ENCODE peak calls at places on chromosome 11, in seven cellular contexts. F is HL-60; Q is pancreas; D is body of pancreas; E is CD4-positive, alpha-beta memory T cell; I is H1; M is thyroid gland. W is an unnamed sample.
A peak's percentile ranks its signal among the peaks of the same experiment; 100 is the strongest.

GRCh38 chr11:36381005-36381350 is 84.9 kb downstream of the PRR5L start:
- DNase-seq in F (no peak), D (no peak), M (no peak), Q (no peak), I (no peak), E (no peak), W (no peak)

GRCh38 chr11:13169709-13170108 is 107.9 kb upstream of the BMAL1 start:
- DNase-seq in E (no peak), Q (no peak), I (no peak), F (no peak), D (no peak), M (peak; percentile 15), W (no peak)

GRCh38 chr11:72786305-72787261 is 7.3 kb downstream of the STARD10 start:
- DNase-seq in Q (peak; percentile 42), E (no peak), D (peak; percentile 79), I (no peak), M (no peak), F (no peak), W (peak; percentile 74)

GRCh38 chr11:88174627-88175003 is 628 bp downstream of the RAB38 start:
- DNase-seq in Q (peak; percentile 44), M (peak; percentile 82), I (no peak), F (no peak), D (peak; percentile 66), E (peak; percentile 5), W (peak; percentile 80)

GRCh38 chr11:1783725-1784529 is 20.2 kb upstream of the CTSD start:
- DNase-seq in F (no peak), M (no peak), D (no peak), I (no peak), Q (no peak), E (no peak), W (no peak)

GRCh38 chr11:12724301-12725046 is 50.3 kb downstream of the TEAD1 start:
- DNase-seq in M (peak; percentile 72), E (no peak), I (peak; percentile 77), D (peak; percentile 80), F (no peak), Q (peak; percentile 52), W (peak; percentile 85)

GRCh38 chr11:78451371-78452150 is 33.9 kb upstream of the GAB2 start:
- DNase-seq in Q (no peak), D (no peak), M (no peak), F (no peak), I (no peak), E (no peak), W (no peak)

GRCh38 chr11:108748971-108749370 is 84.1 kb downstream of the DDX10 start:
- DNase-seq in E (no peak), F (no peak), M (no peak), D (no peak), Q (no peak), I (no peak), W (no peak)

GRCh38 chr11:31702966-31703365 is 108.2 kb downstream of the PAX6 start:
- DNase-seq in I (no peak), Q (no peak), D (no peak), M (no peak), E (no peak), F (no peak), W (no peak)

GRCh38 chr11:17504330-17505107 is 27.9 kb upstream of the ABCC8 start:
- DNase-seq in M (peak; percentile 90), Q (peak; percentile 70), I (peak; percentile 93), E (peak; percentile 73), F (no peak), D (peak; percentile 89), W (peak; percentile 91)

GRCh38 chr11:36840378-36840777 is 242.3 kb upstream of the RAG2 start:
- DNase-seq in D (no peak), I (no peak), F (no peak), Q (no peak), E (no peak), M (no peak), W (no peak)

GRCh38 chr11:837189-837989 is 4.6 kb downstream of the CD151 start:
- DNase-seq in F (no peak), Q (no peak), I (no peak), D (no peak), M (no peak), E (no peak), W (no peak)

GRCh38 chr11:114302663-114303062 is 6.5 kb downstream of the NNMT start:
- DNase-seq in I (no peak), D (no peak), Q (no peak), F (no peak), E (no peak), M (no peak), W (no peak)

GRCh38 chr11:76686261-76687079 is 15.9 kb upstream of the LRRC32 start:
- DNase-seq in F (no peak), I (no peak), E (no peak), Q (no peak), M (no peak), D (no peak), W (no peak)

GRCh38 chr11:123630126-123630531 is 24.3 kb downstream of the SCN3B start:
- DNase-seq in I (no peak), E (no peak), F (no peak), D (no peak), M (no peak), Q (no peak), W (no peak)

GRCh38 chr11:102005306-102005705 is 41.9 kb upstream of the CFAP300 start:
- DNase-seq in Q (no peak), E (no peak), D (no peak), F (no peak), M (no peak), I (no peak), W (no peak)

GRCh38 chr11:65204646-65205601 is 23.2 kb downstream of the CAPN1 start:
- DNase-seq in M (no peak), D (no peak), F (no peak), I (peak; percentile 95), Q (no peak), E (peak; percentile 54), W (no peak)

GRCh38 chr11:2440646-2441045 is 3.7 kb downstream of the TRPM5 start:
- DNase-seq in Q (no peak), E (no peak), D (no peak), I (no peak), M (no peak), F (no peak), W (no peak)

GRCh38 chr11:1829039-1829820 is 5.6 kb upstream of the SYT8 start:
- DNase-seq in E (no peak), D (peak; percentile 19), F (no peak), Q (no peak), I (no peak), M (no peak), W (peak; percentile 39)

GRCh38 chr11:7874061-7874460 is 57.0 kb downstream of the OR10A6 start:
- DNase-seq in Q (no peak), F (no peak), D (no peak), E (no peak), M (no peak), I (no peak), W (no peak)

GRCh38 chr11:72652871-72653615 is 21.2 kb downstream of the PDE2A start:
- DNase-seq in F (no peak), E (no peak), Q (no peak), M (no peak), I (peak; percentile 77), D (no peak), W (no peak)

GRCh38 chr11:106172389-106172991 is 95.0 kb downstream of the AASDHPPT start:
- DNase-seq in F (no peak), M (no peak), E (no peak), D (no peak), I (no peak), Q (no peak), W (no peak)

GRCh38 chr11:34358258-34358665 is 452 bp upstream of the ABTB2 start:
- DNase-seq in F (peak; percentile 60), Q (peak; percentile 62), I (no peak), M (peak; percentile 61), E (no peak), D (peak; percentile 60), W (no peak)

GRCh38 chr11:80104196-80104595 is 663.4 kb upstream of the TENM4 start:
- DNase-seq in E (no peak), D (no peak), I (no peak), Q (no peak), F (no peak), M (no peak), W (no peak)
- H3K27ac ChIP-seq in E (no peak overlapping the region), D (no peak overlapping the region), I (no peak overlapping the region), Q (no peak overlapping the region), F (no peak overlapping the region), M (no peak overlapping the region), W (no peak overlapping the region)

DNA sequence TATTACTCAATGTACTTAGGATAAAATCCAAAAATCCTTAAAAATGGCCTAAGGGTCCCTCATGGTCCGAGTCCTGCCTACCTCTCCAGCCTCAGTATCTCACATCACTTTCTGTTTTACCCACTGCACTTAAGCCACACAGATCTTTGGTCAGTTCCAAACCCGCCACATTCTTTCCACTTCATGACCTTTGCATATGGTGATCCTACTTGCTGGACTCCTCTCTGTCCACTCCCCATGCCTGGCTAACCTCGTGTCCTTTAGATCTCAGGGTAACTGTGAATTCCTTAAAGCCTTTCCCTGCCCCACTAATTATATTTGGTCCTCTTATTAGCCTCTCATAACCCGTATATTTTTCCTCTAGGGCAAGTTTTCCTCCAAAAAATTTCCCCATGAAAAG is 1.2 kb downstream of the NUP160 start:
- DNase-seq in I (no peak), Q (no peak), D (no peak), F (no peak), E (no peak), M (no peak), W (no peak)
- H3K27ac ChIP-seq in I (no peak overlapping the region), Q (no peak overlapping the region), D (no peak overlapping the region), F (peak overlapping the region; percentile 97), E (peak overlapping the region; percentile 97), M (no peak overlapping the region), W (no peak overlapping the region)

DNA sequence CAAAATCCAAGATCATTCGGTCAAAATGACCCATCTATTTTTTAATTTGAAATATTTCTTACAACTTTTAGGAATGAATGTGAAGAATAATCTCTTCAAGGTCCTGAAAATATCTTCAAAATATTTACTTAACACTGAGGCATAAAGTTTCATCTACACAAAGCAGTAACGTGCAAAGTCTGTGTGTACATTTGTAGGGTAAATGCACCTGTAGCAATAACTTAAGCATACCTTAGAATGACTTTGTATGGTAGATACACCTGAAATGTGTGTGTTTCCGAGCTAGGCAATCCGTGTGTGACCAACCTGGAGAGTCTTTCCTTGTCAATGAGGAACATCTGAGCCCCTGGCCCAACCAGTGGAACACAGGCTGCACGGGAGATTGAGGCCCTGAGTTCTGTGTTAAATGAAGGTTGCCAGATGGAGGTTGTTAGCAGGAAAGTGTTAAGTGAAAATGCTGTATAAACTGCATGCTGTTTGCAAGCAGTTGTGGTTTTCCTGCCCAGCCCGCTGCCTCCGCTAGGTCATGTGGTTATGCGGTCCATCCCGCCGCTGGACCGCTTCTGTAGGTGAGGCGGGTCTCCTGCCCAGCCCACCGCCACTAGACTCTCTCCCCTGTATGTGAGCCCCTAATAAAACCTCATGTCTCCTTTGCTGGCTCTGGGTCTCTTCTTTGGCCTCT is 7.6 kb upstream of the CTR9 start:
- DNase-seq in I (no peak), Q (no peak), F (no peak), M (no peak), E (peak; percentile 52), D (no peak), W (no peak)
- H3K27ac ChIP-seq in I (no peak overlapping the region), Q (no peak overlapping the region), F (peak overlapping the region; percentile 45), M (no peak overlapping the region), E (peak overlapping the region; percentile 52), D (no peak overlapping the region), W (peak overlapping the region; percentile 31)

DNA sequence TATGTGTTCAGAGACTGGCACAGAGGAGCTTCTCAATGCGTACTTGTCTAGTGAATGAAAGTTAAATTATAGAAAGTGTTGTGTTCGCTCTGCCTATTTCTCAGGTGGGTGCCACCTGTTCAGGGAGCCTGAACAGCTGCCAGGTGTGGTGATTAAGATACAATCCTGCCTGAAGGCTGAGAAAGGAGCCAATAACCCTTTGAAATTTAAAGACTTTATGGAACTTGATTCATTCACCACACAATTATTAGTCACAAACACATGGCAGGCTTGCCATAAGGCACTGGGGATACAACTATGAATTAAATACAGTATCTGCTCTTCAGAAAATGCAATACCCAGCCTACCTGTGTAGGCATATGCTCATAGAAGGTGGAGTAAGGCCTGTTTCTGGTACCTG is 92.9 kb upstream of the AMOTL1 start:
- DNase-seq in I (no peak), D (no peak), M (no peak), E (no peak), Q (no peak), F (no peak), W (no peak)
- H3K27ac ChIP-seq in I (no peak overlapping the region), D (no peak overlapping the region), M (no peak overlapping the region), E (no peak overlapping the region), Q (no peak overlapping the region), F (no peak overlapping the region), W (no peak overlapping the region)

W was measured in Peyer's patch.